ENCODE peak calls at places on chromosomes 1 and 21, in ten cellular contexts. X is WTC11, E is prostate gland, P is psoas muscle, R is H9, N is body of pancreas, B is cardiac muscle cell, F is omental fat pad, K is uterus, Q is fibroblast of the aortic adventitia. O is an unnamed sample.

GRCh38 chr21:41247561-41247968 is 69.0 kb upstream of the FAM3B start:
- DNase-seq in X (no peak), N (peak), R (no peak), K (no peak), P (no peak), B (peak), Q (peak), F (no peak), E (peak), O (no peak)

GRCh38 chr1:93579891-93580290 is 101.7 kb downstream of the BCAR3 start:
- DNase-seq in N (peak), B (peak), Q (peak), P (peak), R (no peak), F (no peak), K (no peak), X (no peak), E (peak), O (peak)

GRCh38 chr1:205920159-205920558 is 23.1 kb downstream of the SLC26A9 start:
- DNase-seq in K (no peak), B (peak), Q (peak), P (peak), X (no peak), R (peak), E (no peak), F (no peak), N (peak), O (peak)

GRCh38 chr1:81317191-81317590 is 483.5 kb upstream of the ADGRL2 start:
- DNase-seq in X (no peak), B (no peak), R (no peak), K (no peak), F (no peak), Q (no peak), P (no peak), E (no peak), N (no peak), O (no peak)

GRCh38 chr1:67256291-67257172 is 51.1 kb upstream of the IL12RB2 start:
- DNase-seq in R (no peak), X (no peak), P (no peak), Q (peak), B (peak), N (peak), K (no peak), E (no peak), F (no peak), O (no peak)

GRCh38 chr1:2210786-2211185 is 16.2 kb upstream of the FAAP20 start:
- DNase-seq in F (no peak), E (no peak), P (no peak), X (no peak), K (no peak), B (no peak), Q (no peak), N (no peak), R (no peak), O (no peak)

GRCh38 chr1:115238336-115239147 is 99.5 kb downstream of the NGF start:
- DNase-seq in E (no peak), R (no peak), K (no peak), P (no peak), B (no peak), N (peak), F (no peak), Q (no peak), X (no peak), O (no peak)

GRCh38 chr21:15289246-15289645 is 224.4 kb upstream of the NRIP1 start:
- DNase-seq in R (no peak), N (no peak), F (no peak), K (no peak), P (peak), Q (no peak), B (no peak), X (no peak), E (no peak), O (no peak)

GRCh38 chr1:229623838-229624237 is 2.1 kb downstream of the TAF5L start:
- DNase-seq in P (no peak), E (no peak), R (no peak), N (no peak), B (no peak), K (no peak), F (no peak), Q (no peak), X (no peak), O (no peak)

GRCh38 chr1:188888387-188888786 is 1589.3 kb downstream of the BRINP3 start:
- DNase-seq in Q (peak), P (no peak), F (no peak), B (peak), R (no peak), X (no peak), E (no peak), N (no peak), K (no peak), O (no peak)

GRCh38 chr1:167658574-167659328 is 28.7 kb downstream of the RCSD1 start:
- DNase-seq in E (no peak), X (no peak), N (no peak), Q (no peak), B (no peak), F (no peak), R (no peak), K (no peak), P (no peak), O (no peak)

GRCh38 chr1:181626252-181626938 is 143.1 kb downstream of the CACNA1E start:
- DNase-seq in R (no peak), Q (no peak), E (no peak), N (no peak), K (no peak), B (no peak), P (no peak), F (no peak), X (no peak), O (no peak)

DNA sequence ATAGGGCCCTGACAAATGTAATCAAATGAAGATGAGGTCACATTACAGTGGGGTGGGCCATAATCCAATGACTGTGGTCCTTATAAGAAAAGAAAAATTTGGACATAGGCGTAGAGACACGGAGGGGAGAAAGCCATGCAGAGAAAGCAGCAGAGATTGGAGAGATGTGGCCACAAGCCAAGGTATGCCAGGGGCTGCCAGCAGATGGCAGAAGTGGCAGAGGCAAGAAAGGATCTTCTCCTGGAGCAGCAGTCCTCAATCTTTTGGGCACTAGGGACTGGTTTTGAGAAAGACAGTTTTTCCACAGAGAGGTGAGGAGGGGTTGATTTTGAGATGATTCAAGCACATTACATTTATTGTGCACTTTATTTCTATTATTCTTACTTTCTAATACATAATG is 355.1 kb downstream of the NPHP4 start:
- DNase-seq in N (peak), R (no peak), X (no peak), Q (no peak), P (no peak), E (peak), F (no peak), K (no peak), B (no peak), O (no peak)
- TF ChIP-seq CTCF in N (peak), R (peak), X (no peak), Q (peak), P (no peak), E (peak), F (no peak), K (no peak), B (peak), O (peak)

GRCh38 chr1:223717695-223718363 is 5.5 kb downstream of the CAPN2 start:
- DNase-seq in R (no peak), P (no peak), Q (no peak), E (no peak), B (no peak), X (no peak), N (no peak), K (no peak), F (no peak), O (no peak)
- TF ChIP-seq CTCF in R (no peak), P (no peak), Q (no peak), E (no peak), B (no peak), X (no peak), N (no peak), K (no peak), F (no peak), O (no peak)

GRCh38 chr1:161201828-161202712 is at the start of gene NDUFS2:
- DNase-seq in B (peak), Q (peak), K (peak), X (peak), P (peak), F (peak), N (peak), R (peak), E (peak), O (peak)
- TF ChIP-seq CTCF in B (peak), Q (peak), K (no peak), X (no peak), P (no peak), F (no peak), N (no peak), R (peak), E (peak), O (peak)

DNA sequence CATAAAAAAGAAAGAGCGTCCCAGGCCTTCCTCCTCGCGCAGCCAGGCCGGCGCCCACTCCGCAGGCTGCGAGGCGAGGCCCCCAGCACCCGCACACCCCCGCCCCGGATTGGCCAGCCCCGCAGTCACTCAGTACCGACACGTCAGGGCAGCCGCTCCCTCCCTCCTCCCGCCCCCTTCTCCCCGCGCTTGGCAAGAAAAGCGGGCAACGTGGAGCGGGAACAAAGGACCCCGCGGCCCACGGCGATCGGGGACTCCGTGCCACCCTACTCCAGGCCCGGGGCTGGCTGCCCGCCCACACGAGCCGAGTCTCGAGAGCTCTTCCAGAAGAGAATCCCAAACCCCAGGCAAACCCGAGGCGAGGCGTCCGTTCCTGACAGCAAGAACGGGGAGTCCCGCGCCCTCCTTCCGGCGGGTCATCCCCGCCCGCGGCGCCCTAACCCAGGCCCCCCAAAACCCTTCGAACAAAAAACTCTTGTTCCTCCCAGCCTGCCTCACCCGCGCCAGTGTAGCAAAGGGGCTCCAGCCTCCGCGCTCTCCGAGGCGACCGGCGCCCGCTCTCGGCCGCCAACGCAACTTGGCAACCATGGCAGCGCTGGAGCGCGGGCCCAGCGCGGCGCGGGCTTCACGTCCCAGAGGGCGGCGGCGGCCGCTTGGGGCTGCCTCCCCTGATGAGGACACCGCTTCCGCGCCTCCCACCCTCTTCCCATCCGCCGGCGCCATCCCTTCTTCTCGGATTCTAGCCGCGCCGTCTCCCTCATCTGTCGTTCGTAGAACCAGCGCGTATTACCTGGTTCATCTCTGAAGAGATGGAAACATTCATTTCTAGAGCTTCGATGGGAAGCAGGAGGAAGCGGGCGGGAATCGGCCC is 645 bp downstream of the IVNS1ABP start:
- DNase-seq in E (peak), F (peak), P (peak), N (peak), B (peak), R (peak), X (peak), Q (peak), K (peak), O (peak)
- TF ChIP-seq CTCF in E (no peak), F (no peak), P (no peak), N (no peak), B (no peak), R (peak), X (no peak), Q (no peak), K (no peak), O (no peak)